ENCODE peak calls at places on chromosomes 2 and 18, in four cellular contexts. One of them, this sample, is unnamed.

GRCh38 chr2:187842978-187843847 is 289.0 kb upstream of the TFPI start:
- DNase-seq in heart left ventricle: no peak
- DNase-seq in endodermal cell: no peak
- DNase-seq in CD4-positive, alpha-beta T cell: no peak
- DNase-seq in this sample: no peak

GRCh38 chr2:71856709-71857525 is 290.7 kb downstream of the CYP26B1 start:
- DNase-seq in heart left ventricle: no peak
- DNase-seq in endodermal cell: peak
- DNase-seq in CD4-positive, alpha-beta T cell: no peak
- DNase-seq in this sample: no peak

GRCh38 chr2:147017976-147018645 is 826.7 kb upstream of the ACVR2A start:
- DNase-seq in heart left ventricle: no peak
- DNase-seq in endodermal cell: no peak
- DNase-seq in CD4-positive, alpha-beta T cell: no peak
- DNase-seq in this sample: no peak

GRCh38 chr2:31711737-31712136 is 131.0 kb upstream of the SRD5A2 start:
- DNase-seq in heart left ventricle: no peak
- DNase-seq in endodermal cell: no peak
- DNase-seq in CD4-positive, alpha-beta T cell: no peak
- DNase-seq in this sample: no peak

GRCh38 chr2:240996161-240996833 is 2.1 kb upstream of the SNED1 start:
- DNase-seq in heart left ventricle: peak
- DNase-seq in endodermal cell: peak
- DNase-seq in CD4-positive, alpha-beta T cell: no peak
- DNase-seq in this sample: no peak

GRCh38 chr2:61421611-61422010 is 49.3 kb downstream of the USP34 start:
- DNase-seq in heart left ventricle: no peak
- DNase-seq in endodermal cell: no peak
- DNase-seq in CD4-positive, alpha-beta T cell: peak
- DNase-seq in this sample: no peak

GRCh38 chr2:85134255-85135065 is 1.3 kb downstream of the TCF7L1 start:
- DNase-seq in heart left ventricle: peak
- DNase-seq in endodermal cell: peak
- DNase-seq in CD4-positive, alpha-beta T cell: no peak
- DNase-seq in this sample: no peak

GRCh38 chr18:73840319-73841065 is 307.1 kb downstream of the FBXO15 start:
- DNase-seq in heart left ventricle: no peak
- DNase-seq in endodermal cell: peak
- DNase-seq in CD4-positive, alpha-beta T cell: no peak
- DNase-seq in this sample: no peak

DNA sequence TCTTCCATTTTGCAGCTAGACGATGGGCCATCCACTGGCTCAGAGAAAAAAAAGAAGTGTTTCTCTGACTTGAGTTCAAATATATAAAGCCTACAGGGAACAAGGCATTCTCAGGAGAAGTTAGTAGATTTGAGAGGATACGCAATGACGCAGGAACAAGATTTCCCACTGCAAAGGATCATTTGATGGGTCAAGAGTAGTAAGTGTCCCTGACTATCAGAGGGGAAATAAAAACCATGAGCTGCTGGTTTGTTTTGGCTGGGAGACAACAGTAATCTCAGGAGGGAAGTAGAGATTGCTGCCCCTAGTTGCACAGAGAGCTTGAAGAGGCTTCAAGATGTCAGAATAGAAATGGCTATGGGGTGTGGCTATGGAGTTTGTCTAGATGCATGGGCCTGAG is 22.3 kb upstream of the MYO1B start:
- DNase-seq in heart left ventricle: peak
- DNase-seq in endodermal cell: no peak
- DNase-seq in CD4-positive, alpha-beta T cell: no peak
- DNase-seq in this sample: no peak
- H3K27ac ChIP-seq in heart left ventricle: no peak
- H3K27ac ChIP-seq in endodermal cell: no peak
- H3K27ac ChIP-seq in CD4-positive, alpha-beta T cell: no peak
- H3K27ac ChIP-seq in this sample: no peak

GRCh38 chr18:9038277-9038871 is 64.1 kb upstream of the NDUFV2 start:
- DNase-seq in heart left ventricle: no peak
- DNase-seq in endodermal cell: no peak
- DNase-seq in CD4-positive, alpha-beta T cell: no peak
- DNase-seq in this sample: no peak
- H3K27ac ChIP-seq in heart left ventricle: no peak
- H3K27ac ChIP-seq in endodermal cell: no peak
- H3K27ac ChIP-seq in CD4-positive, alpha-beta T cell: no peak
- H3K27ac ChIP-seq in this sample: no peak

GRCh38 chr2:98800330-98801064 is 69.6 kb upstream of the MGAT4A start:
- DNase-seq in heart left ventricle: no peak
- DNase-seq in endodermal cell: no peak
- DNase-seq in CD4-positive, alpha-beta T cell: no peak
- DNase-seq in this sample: no peak
- H3K27ac ChIP-seq in heart left ventricle: no peak
- H3K27ac ChIP-seq in endodermal cell: no peak
- H3K27ac ChIP-seq in CD4-positive, alpha-beta T cell: no peak
- H3K27ac ChIP-seq in this sample: no peak

GRCh38 chr2:664063-664462 is 13.1 kb downstream of the TMEM18 start:
- DNase-seq in heart left ventricle: no peak
- DNase-seq in endodermal cell: no peak
- DNase-seq in CD4-positive, alpha-beta T cell: no peak
- DNase-seq in this sample: no peak
- H3K27ac ChIP-seq in heart left ventricle: no peak
- H3K27ac ChIP-seq in endodermal cell: no peak
- H3K27ac ChIP-seq in CD4-positive, alpha-beta T cell: no peak
- H3K27ac ChIP-seq in this sample: no peak

GRCh38 chr2:177575358-177575757 is 182.8 kb downstream of the AGPS start:
- DNase-seq in heart left ventricle: no peak
- DNase-seq in endodermal cell: no peak
- DNase-seq in CD4-positive, alpha-beta T cell: no peak
- DNase-seq in this sample: no peak
- H3K27ac ChIP-seq in heart left ventricle: no peak
- H3K27ac ChIP-seq in endodermal cell: no peak
- H3K27ac ChIP-seq in CD4-positive, alpha-beta T cell: no peak
- H3K27ac ChIP-seq in this sample: no peak

GRCh38 chr2:237404413-237404812 is 9.6 kb downstream of the COL6A3 start:
- DNase-seq in heart left ventricle: no peak
- DNase-seq in endodermal cell: no peak
- DNase-seq in CD4-positive, alpha-beta T cell: no peak
- DNase-seq in this sample: no peak

GRCh38 chr2:237407734-237408133 is 6.2 kb downstream of the COL6A3 start:
- DNase-seq in heart left ventricle: no peak
- DNase-seq in endodermal cell: no peak
- DNase-seq in CD4-positive, alpha-beta T cell: no peak
- DNase-seq in this sample: no peak

GRCh38 chr2:237403024-237403882 is 10.7 kb downstream of the COL6A3 start:
- DNase-seq in heart left ventricle: no peak
- DNase-seq in endodermal cell: no peak
- DNase-seq in CD4-positive, alpha-beta T cell: no peak
- DNase-seq in this sample: no peak

GRCh38 chr2:237405006-237405559 is 8.9 kb downstream of the COL6A3 start:
- DNase-seq in heart left ventricle: no peak
- DNase-seq in endodermal cell: no peak
- DNase-seq in CD4-positive, alpha-beta T cell: no peak
- DNase-seq in this sample: no peak

DNA sequence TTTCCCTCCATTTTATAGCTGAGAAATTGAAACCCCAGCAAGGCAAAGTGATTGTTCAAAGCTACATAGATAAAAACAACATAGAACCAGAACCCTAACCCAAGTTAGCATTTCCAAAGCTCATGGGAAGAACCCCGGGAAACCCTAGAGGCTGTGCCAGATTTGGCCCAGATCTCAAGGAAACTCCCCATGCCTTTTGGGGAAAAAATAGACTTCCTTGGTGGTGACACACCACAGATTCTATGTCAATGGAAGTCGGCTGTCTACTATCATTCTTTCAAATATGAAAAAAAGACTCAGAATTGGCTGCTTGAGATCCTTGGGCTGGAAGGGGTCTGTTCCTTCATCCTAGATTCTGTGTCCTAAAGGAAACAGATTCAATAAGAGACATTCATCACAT is 8.4 kb downstream of the COL6A3 start:
- DNase-seq in heart left ventricle: no peak
- DNase-seq in endodermal cell: no peak
- DNase-seq in CD4-positive, alpha-beta T cell: no peak
- DNase-seq in this sample: no peak
- H3K27ac ChIP-seq in heart left ventricle: peak
- H3K27ac ChIP-seq in endodermal cell: no peak
- H3K27ac ChIP-seq in CD4-positive, alpha-beta T cell: no peak
- H3K27ac ChIP-seq in this sample: no peak

GRCh38 chr2:11480859-11481258 is 14.9 kb upstream of the E2F6 start:
- DNase-seq in heart left ventricle: no peak
- DNase-seq in endodermal cell: no peak
- DNase-seq in CD4-positive, alpha-beta T cell: no peak
- DNase-seq in this sample: no peak

GRCh38 chr2:11482473-11483031 is 16.6 kb upstream of the E2F6 start:
- DNase-seq in heart left ventricle: peak
- DNase-seq in endodermal cell: peak
- DNase-seq in CD4-positive, alpha-beta T cell: no peak
- DNase-seq in this sample: no peak

GRCh38 chr2:11481426-11481788 is 15.4 kb upstream of the E2F6 start:
- DNase-seq in heart left ventricle: no peak
- DNase-seq in endodermal cell: no peak
- DNase-seq in CD4-positive, alpha-beta T cell: no peak
- DNase-seq in this sample: no peak

GRCh38 chr2:11480406-11480805 is 14.4 kb upstream of the E2F6 start:
- DNase-seq in heart left ventricle: no peak
- DNase-seq in endodermal cell: no peak
- DNase-seq in CD4-positive, alpha-beta T cell: no peak
- DNase-seq in this sample: no peak

DNA sequence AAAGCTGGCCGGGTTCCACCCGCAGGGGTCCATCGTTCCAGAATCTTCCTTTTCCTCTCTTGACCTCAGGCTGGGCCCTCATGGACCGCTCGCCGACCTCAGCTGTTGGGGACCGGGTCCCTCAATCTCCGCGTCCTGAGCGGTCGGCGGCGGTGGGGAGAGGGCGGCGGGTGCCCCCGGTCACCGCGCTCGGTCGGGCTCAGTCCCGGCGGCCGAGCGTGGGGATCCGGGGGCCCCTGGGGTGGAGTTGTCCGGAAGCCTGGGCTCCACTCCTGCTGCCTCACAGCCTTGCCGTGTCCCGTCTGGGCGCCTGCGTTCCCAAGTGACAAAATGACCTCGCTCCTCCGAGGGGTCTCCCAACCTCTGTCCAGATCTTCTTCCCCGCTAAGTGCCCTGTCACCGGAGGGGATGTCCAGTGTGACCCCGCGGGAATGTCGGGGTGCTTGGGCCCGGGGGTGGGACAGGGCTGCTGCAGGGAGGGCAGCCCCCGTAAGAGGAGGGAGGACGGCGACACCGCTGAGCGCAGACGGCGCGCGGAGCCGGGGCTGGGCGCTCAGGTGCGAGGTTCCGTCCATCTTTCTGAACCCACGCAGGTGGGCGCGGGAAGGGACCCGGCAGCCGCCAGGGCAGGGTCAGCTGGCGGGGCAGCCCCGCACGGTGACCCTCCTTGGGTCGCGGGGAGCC is 16.0 kb upstream of the E2F6 start:
- DNase-seq in heart left ventricle: no peak
- DNase-seq in endodermal cell: peak
- DNase-seq in CD4-positive, alpha-beta T cell: no peak
- DNase-seq in this sample: peak
- H3K27ac ChIP-seq in heart left ventricle: peak
- H3K27ac ChIP-seq in endodermal cell: peak
- H3K27ac ChIP-seq in CD4-positive, alpha-beta T cell: no peak
- H3K27ac ChIP-seq in this sample: no peak

DNA sequence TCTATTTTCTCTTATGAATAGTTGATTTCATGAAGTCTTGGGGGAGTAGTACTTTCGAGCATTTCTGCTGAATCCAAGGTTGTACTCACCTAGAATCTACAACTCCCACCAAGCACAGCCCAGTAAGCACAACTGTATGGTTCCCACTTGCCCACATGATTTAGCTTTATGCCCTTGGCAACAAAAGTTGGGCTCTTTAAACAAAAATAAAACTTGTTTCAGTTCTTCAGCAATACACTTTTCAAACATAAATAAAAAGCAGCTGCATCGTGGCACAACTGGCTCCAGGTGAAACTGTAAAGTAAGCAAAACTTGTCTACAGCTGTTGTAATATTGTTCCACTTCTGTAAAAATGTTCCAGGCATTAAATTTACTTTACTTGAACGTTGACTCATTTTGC is 99.8 kb upstream of the FSIP2 start:
- DNase-seq in heart left ventricle: no peak
- DNase-seq in endodermal cell: no peak
- DNase-seq in CD4-positive, alpha-beta T cell: no peak
- DNase-seq in this sample: no peak
- H3K27ac ChIP-seq in heart left ventricle: no peak
- H3K27ac ChIP-seq in endodermal cell: no peak
- H3K27ac ChIP-seq in CD4-positive, alpha-beta T cell: no peak
- H3K27ac ChIP-seq in this sample: no peak